ENCODE peak calls at places on chromosomes 3 and 15, in four cellular contexts. I, E, N and V are unnamed samples.

GRCh38 chr15:89164712-89165211 is 56.6 kb downstream of the RLBP1 start:
- DNase-seq in I (peak; percentile 44), E (peak; percentile 35), N (no peak), V (no peak)

GRCh38 chr3:127261925-127262324 is 25.9 kb downstream of the PRR20G start:
- DNase-seq in I (no peak), E (no peak), N (no peak), V (no peak)

GRCh38 chr3:129195731-129196256 is 12.1 kb upstream of the CNBP start:
- DNase-seq in I (no peak), E (peak; percentile 74), N (peak; percentile 32), V (peak; percentile 15)

GRCh38 chr3:110576962-110577361 is 494.7 kb upstream of the NECTIN3 start:
- DNase-seq in I (no peak), E (no peak), N (no peak), V (no peak)

GRCh38 chr3:50738252-50738598 is 63.5 kb downstream of the DOCK3 start:
- DNase-seq in I (no peak), E (no peak), N (no peak), V (no peak)

GRCh38 chr3:173465112-173465511 is 67.6 kb downstream of the NLGN1 start:
- DNase-seq in I (no peak), E (no peak), N (no peak), V (no peak)

GRCh38 chr15:32828507-32829186 is 110.8 kb downstream of the GREM1 start:
- DNase-seq in I (no peak), E (no peak), N (no peak), V (no peak)

GRCh38 chr3:107208100-107208499 is 169.1 kb upstream of the CCDC54 start:
- DNase-seq in I (peak; percentile 60), E (peak; percentile 81), N (no peak), V (no peak)

GRCh38 chr3:194205675-194206133 is 69.8 kb downstream of the HES1 start:
- DNase-seq in I (peak; percentile 14), E (no peak), N (no peak), V (no peak)

GRCh38 chr3:182258538-182259177 is 534.6 kb upstream of the ATP11B start:
- DNase-seq in I (no peak), E (no peak), N (no peak), V (no peak)

GRCh38 chr3:33848624-33849347 is 50.4 kb downstream of the PDCD6IP start:
- DNase-seq in I (no peak), E (no peak), N (no peak), V (no peak)

GRCh38 chr3:162719684-162720341 is 1223.2 kb downstream of the OTOL1 start:
- DNase-seq in I (no peak), E (no peak), N (no peak), V (no peak)

GRCh38 chr3:194352631-194353290 is 1.6 kb upstream of the CPN2 start:
- DNase-seq in I (no peak), E (no peak), N (no peak), V (no peak)

GRCh38 chr15:90039996-90040395 is 38.9 kb downstream of the ZNF710 start:
- DNase-seq in I (no peak), E (no peak), N (no peak), V (no peak)

GRCh38 chr3:41682996-41683395 is 278.9 kb downstream of the ULK4 start:
- DNase-seq in I (no peak), E (no peak), N (no peak), V (no peak)

GRCh38 chr3:83224101-83224868 is 1462.8 kb upstream of the GBE1 start:
- DNase-seq in I (no peak), E (no peak), N (no peak), V (no peak)

GRCh38 chr3:109687626-109688025 is 350.3 kb upstream of the DPPA4 start:
- DNase-seq in I (no peak), E (no peak), N (no peak), V (no peak)

GRCh38 chr3:153162513-153163348 is 705 bp downstream of the RAP2B start:
- DNase-seq in I (peak; percentile 37), E (peak; percentile 13), N (peak; percentile 33), V (no peak)

GRCh38 chr3:168121175-168121853 is 25.6 kb upstream of the GOLIM4 start:
- DNase-seq in I (peak; percentile 6), E (peak; percentile 16), N (peak; percentile 34), V (no peak)

GRCh38 chr3:196754215-196754937 is 14.7 kb downstream of the PAK2 start:
- DNase-seq in I (no peak), E (no peak), N (no peak), V (no peak)

GRCh38 chr3:81760215-81760614 is 1.2 kb downstream of the GBE1 start:
- DNase-seq in I (no peak), E (no peak), N (no peak), V (no peak)
- H3K27ac ChIP-seq in I (peak overlapping the region; percentile 99), E (peak overlapping the region; percentile 96), N (peak overlapping the region; percentile 100), V (peak overlapping the region; percentile 98)

GRCh38 chr3:45665101-45665572 is 24.1 kb upstream of the SACM1L start:
- DNase-seq in I (peak; percentile 78), E (peak; percentile 76), N (no peak), V (no peak)

GRCh38 chr3:45664558-45664957 is 24.6 kb upstream of the SACM1L start:
- DNase-seq in I (peak; percentile 50), E (no peak), N (no peak), V (no peak)

GRCh38 chr3:45666729-45667440 is 22.3 kb upstream of the SACM1L start:
- DNase-seq in I (no peak), E (peak; percentile 68), N (peak; percentile 60), V (no peak)

GRCh38 chr3:45670995-45671394 is 18.2 kb upstream of the SACM1L start:
- DNase-seq in I (no peak), E (no peak), N (no peak), V (no peak)

DNA sequence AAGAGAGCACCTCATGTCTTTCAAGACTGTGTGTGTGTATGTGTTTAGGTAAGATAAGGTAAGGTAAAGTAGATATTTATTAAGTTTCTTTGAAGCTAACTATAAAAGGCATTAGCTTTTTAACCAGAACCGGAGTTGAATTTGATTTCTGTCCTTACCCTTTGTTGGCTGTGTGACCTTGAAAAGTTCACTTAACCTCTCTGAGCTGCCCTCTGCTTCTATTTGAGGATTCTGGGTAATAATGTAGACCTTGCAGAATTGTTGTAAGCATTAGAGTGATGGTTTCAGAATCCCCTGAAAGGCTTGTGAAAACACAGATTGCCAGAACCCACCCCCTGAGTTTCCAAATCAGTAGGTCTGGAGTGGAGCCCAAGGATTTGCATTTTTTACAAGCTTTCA is 21.6 kb upstream of the SACM1L start:
- DNase-seq in I (no peak), E (no peak), N (no peak), V (no peak)
- H3K27ac ChIP-seq in I (no peak overlapping the region), E (peak overlapping the region; percentile 42), N (peak overlapping the region; percentile 47), V (no peak overlapping the region)

GRCh38 chr3:188082040-188082439 is 71.9 kb upstream of the LPP start:
- DNase-seq in I (no peak), E (no peak), N (no peak), V (no peak)

GRCh38 chr3:188076176-188076575 is 77.8 kb upstream of the LPP start:
- DNase-seq in I (no peak), E (no peak), N (peak; percentile 30), V (peak; percentile 47)

GRCh38 chr3:188080091-188080490 is 73.9 kb upstream of the LPP start:
- DNase-seq in I (no peak), E (no peak), N (no peak), V (no peak)

GRCh38 chr3:188071636-188072035 is 82.3 kb upstream of the LPP start:
- DNase-seq in I (no peak), E (no peak), N (no peak), V (no peak)

GRCh38 chr3:188077160-188077812 is 76.7 kb upstream of the LPP start:
- DNase-seq in I (no peak), E (no peak), N (peak; percentile 20), V (no peak)
- H3K27ac ChIP-seq in I (no peak overlapping the region), E (peak overlapping the region; percentile 65), N (peak overlapping the region; percentile 82), V (peak overlapping the region; percentile 53)

DNA sequence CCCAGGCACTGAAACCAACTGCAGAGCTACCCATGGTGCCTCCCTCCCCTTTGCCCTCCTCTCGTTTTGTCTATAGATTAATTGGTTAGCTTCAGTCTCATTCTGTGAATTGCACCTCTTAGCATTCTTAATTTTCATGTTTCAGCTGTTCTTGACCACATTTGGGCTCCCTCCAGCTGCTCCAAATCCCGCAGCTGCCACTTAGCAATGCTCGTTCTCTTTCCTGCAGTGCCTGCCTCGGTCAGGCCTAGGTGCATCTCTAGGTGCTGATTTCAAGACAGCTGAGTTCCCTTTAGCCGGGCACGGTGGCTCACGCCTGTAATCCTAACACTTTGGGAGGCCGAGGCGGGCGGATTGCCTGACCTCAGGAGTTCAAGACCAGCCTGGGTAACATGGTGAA is 47.0 kb upstream of the SMAD3 start:
- DNase-seq in I (no peak), E (no peak), N (no peak), V (no peak)
- H3K27ac ChIP-seq in I (no peak overlapping the region), E (no peak overlapping the region), N (no peak overlapping the region), V (no peak overlapping the region)

GRCh38 chr15:73944161-73945099 is 18.2 kb downstream of the LOXL1 start:
- DNase-seq in I (no peak), E (no peak), N (no peak), V (no peak)

GRCh38 chr15:73941044-73941443 is 14.8 kb downstream of the LOXL1 start:
- DNase-seq in I (no peak), E (no peak), N (peak; percentile 12), V (no peak)

GRCh38 chr15:73941449-73941848 is 15.2 kb downstream of the LOXL1 start:
- DNase-seq in I (no peak), E (no peak), N (peak; percentile 1), V (no peak)

GRCh38 chr15:73941871-73942635 is 15.8 kb downstream of the LOXL1 start:
- DNase-seq in I (no peak), E (no peak), N (no peak), V (no peak)

DNA sequence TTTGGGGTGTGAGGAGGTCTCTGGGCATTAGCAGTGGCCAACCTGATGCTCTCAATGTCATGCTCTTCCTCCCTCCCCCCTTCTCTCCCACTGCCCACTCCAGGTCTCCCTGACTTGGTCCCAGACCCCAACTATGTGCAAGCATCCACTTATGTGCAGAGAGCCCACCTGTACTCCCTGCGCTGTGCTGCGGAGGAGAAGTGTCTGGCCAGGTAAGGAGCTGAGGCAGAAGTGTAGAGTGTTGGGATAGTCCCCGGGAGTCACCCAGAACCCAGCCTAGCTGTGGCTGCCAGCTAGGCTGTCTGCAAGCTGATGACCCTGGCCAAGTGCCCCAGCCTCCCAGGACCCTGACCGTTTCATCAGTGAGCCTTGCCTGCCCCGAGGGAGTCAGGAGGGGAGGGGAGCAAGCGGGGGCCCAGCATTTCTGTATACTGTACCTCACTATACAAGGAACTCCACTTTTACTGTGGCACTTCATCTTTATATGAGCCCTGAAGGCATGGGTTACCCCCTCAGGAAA is 16.5 kb downstream of the LOXL1 start:
- DNase-seq in I (no peak), E (no peak), N (no peak), V (no peak)
- H3K27ac ChIP-seq in I (no peak overlapping the region), E (no peak overlapping the region), N (no peak overlapping the region), V (no peak overlapping the region)